ENCODE peak calls at places on chromosomes 16 and 17, in five cellular contexts. U is brain microvascular endothelial cell, X is GM23338, T is lung, G is RWPE2. Q is an unnamed sample.

GRCh38 chr17:49574945-49575523 is 637 bp upstream of the NXPH3 start:
- DNase-seq in X (no peak), G (no peak), T (no peak), U (no peak), Q (no peak)

GRCh38 chr16:11949527-11949926 is 7.7 kb upstream of the NPIPB2 start:
- DNase-seq in G (no peak), U (peak; percentile 38), X (peak; percentile 84), T (peak; percentile 54), Q (peak; percentile 35)

GRCh38 chr16:55842369-55843104 is 9.6 kb upstream of the CES1 start:
- DNase-seq in T (no peak), G (no peak), X (peak; percentile 76), U (peak; percentile 23), Q (peak; percentile 40)

GRCh38 chr17:3004925-3005324 is 58.5 kb downstream of the OR1D5 start:
- DNase-seq in T (peak; percentile 53), G (no peak), X (no peak), U (no peak), Q (no peak)

GRCh38 chr16:5633845-5634440 is 536.3 kb upstream of the EEF2KMT start:
- DNase-seq in X (peak; percentile 80), T (no peak), G (no peak), U (peak; percentile 0), Q (peak; percentile 3)

GRCh38 chr17:51890710-51891109 is 267.8 kb downstream of the CA10 start:
- DNase-seq in G (no peak), X (no peak), T (no peak), U (no peak), Q (no peak)

GRCh38 chr16:2331199-2331931 is 9.2 kb downstream of the ABCA3 start:
- DNase-seq in G (no peak), T (peak; percentile 81), U (no peak), X (no peak), Q (no peak)

GRCh38 chr17:349666-350065 is 2.9 kb downstream of the RPH3AL start:
- DNase-seq in T (no peak), U (no peak), X (no peak), G (no peak), Q (no peak)

GRCh38 chr17:35892091-35892637 is 12.0 kb upstream of the CCL5 start:
- DNase-seq in T (no peak), X (peak; percentile 2), G (no peak), U (peak; percentile 61), Q (no peak)

GRCh38 chr16:49621240-49622083 is 234.4 kb downstream of the ZNF423 start:
- DNase-seq in T (no peak), G (no peak), X (no peak), U (peak; percentile 25), Q (peak; percentile 55)

GRCh38 chr17:81309859-81310839 is 15.0 kb upstream of the SLC38A10 start:
- DNase-seq in X (no peak), T (no peak), U (no peak), G (no peak), Q (no peak)

GRCh38 chr16:23286131-23286532 is 16.0 kb upstream of the SCNN1B start:
- DNase-seq in X (no peak), U (peak; percentile 65), G (no peak), T (no peak), Q (peak; percentile 12)

GRCh38 chr17:38341035-38341721 is 2.6 kb downstream of the GPR179 start:
- DNase-seq in G (no peak), X (peak; percentile 52), U (no peak), T (no peak), Q (peak; percentile 12)

GRCh38 chr16:354971-355441 is 2.5 kb upstream of the AXIN1 start:
- DNase-seq in U (no peak), X (no peak), T (no peak), G (no peak), Q (no peak)

GRCh38 chr16:65070831-65071230 is 51.0 kb downstream of the CDH11 start:
- DNase-seq in U (peak; percentile 99), X (peak; percentile 13), T (peak; percentile 43), G (peak; percentile 76), Q (peak; percentile 97)
- H3K4me3 ChIP-seq in U (peak overlapping the region; percentile 2), X (no peak overlapping the region), T (no peak overlapping the region), G (no peak overlapping the region), Q (no peak overlapping the region)

GRCh38 chr17:55547027-55547670 is 35.9 kb upstream of the SMIM36 start:
- DNase-seq in U (no peak), X (no peak), G (no peak), T (no peak), Q (peak; percentile 22)

GRCh38 chr17:55545765-55546164 is 34.5 kb upstream of the SMIM36 start:
- DNase-seq in U (no peak), X (no peak), G (no peak), T (no peak), Q (no peak)

GRCh38 chr17:55543709-55544108 is 32.5 kb upstream of the SMIM36 start:
- DNase-seq in G (no peak), U (no peak), X (no peak), T (no peak), Q (no peak)

GRCh38 chr17:55546481-55546880 is 35.2 kb upstream of the SMIM36 start:
- DNase-seq in U (no peak), T (no peak), X (no peak), G (no peak), Q (no peak)

GRCh38 chr17:55549140-55549539 is 37.9 kb upstream of the SMIM36 start:
- DNase-seq in U (peak; percentile 10), G (no peak), X (peak; percentile 69), T (no peak), Q (no peak)
- TF ChIP-seq CTCF in U (peak; percentile 40), G (peak; percentile 22), X (peak; percentile 76), T (no peak), Q (peak; percentile 30)

GRCh38 chr17:28334666-28335200 is 539 bp downstream of the IFT20 start:
- DNase-seq in G (no peak), U (no peak), T (no peak), X (peak; percentile 46), Q (no peak)
- H3K4me3 ChIP-seq in G (peak overlapping the region; percentile 74), U (peak overlapping the region; percentile 91), T (peak overlapping the region; percentile 83), X (peak overlapping the region; percentile 80), Q (peak overlapping the region; percentile 70)

GRCh38 chr16:73329363-73330306 is 281.7 kb upstream of the ZFHX3 start:
- DNase-seq in U (no peak), X (peak; percentile 60), T (no peak), G (no peak), Q (no peak)
- TF ChIP-seq CTCF in U (no peak), X (peak; percentile 56), T (no peak), G (no peak), Q (no peak)